ENCODE peak calls at places on chromosomes 6 and 20, in eight cellular contexts. One of them, this sample, is unnamed.

GRCh38 chr20:41316009-41316408 is 1.5 kb downstream of the ZHX3 start:
- DNase-seq in NB4: no peak
- DNase-seq in adrenal gland: no peak
- DNase-seq in stimulated activated CD4-positive, alpha-beta T cell treated with anti-CD3 and anti-CD28 coated beads, Interleukin-1b, Interleukin-23, amount 100 ng/mL, for 1 hour: no peak
- DNase-seq in ELR: peak; percentile 31
- DNase-seq in epithelial cell of esophagus: no peak
- DNase-seq in AG08396: no peak
- DNase-seq in stimulated activated CD8-positive, alpha-beta memory T cell treated with anti-CD3 and anti-CD28 coated beads, Interleukin-4, amount 100 ng/mL, for 24 hours: no peak
- DNase-seq in this sample: peak; percentile 48

GRCh38 chr6:45961125-45961524 is 54.5 kb downstream of the CLIC5 start:
- DNase-seq in NB4: no peak
- DNase-seq in adrenal gland: no peak
- DNase-seq in stimulated activated CD4-positive, alpha-beta T cell treated with anti-CD3 and anti-CD28 coated beads, Interleukin-1b, Interleukin-23, amount 100 ng/mL, for 1 hour: no peak
- DNase-seq in ELR: no peak
- DNase-seq in epithelial cell of esophagus: no peak
- DNase-seq in AG08396: no peak
- DNase-seq in stimulated activated CD8-positive, alpha-beta memory T cell treated with anti-CD3 and anti-CD28 coated beads, Interleukin-4, amount 100 ng/mL, for 24 hours: no peak
- DNase-seq in this sample: no peak

GRCh38 chr6:44652551-44652950 is 265.0 kb downstream of the CDC5L start:
- DNase-seq in NB4: no peak
- DNase-seq in adrenal gland: no peak
- DNase-seq in stimulated activated CD4-positive, alpha-beta T cell treated with anti-CD3 and anti-CD28 coated beads, Interleukin-1b, Interleukin-23, amount 100 ng/mL, for 1 hour: no peak
- DNase-seq in ELR: peak; percentile 29
- DNase-seq in epithelial cell of esophagus: no peak
- DNase-seq in AG08396: no peak
- DNase-seq in stimulated activated CD8-positive, alpha-beta memory T cell treated with anti-CD3 and anti-CD28 coated beads, Interleukin-4, amount 100 ng/mL, for 24 hours: no peak
- DNase-seq in this sample: no peak

GRCh38 chr6:37566209-37566859 is 66.6 kb upstream of the CCDC167 start:
- DNase-seq in NB4: peak; percentile 49
- DNase-seq in adrenal gland: peak; percentile 47
- DNase-seq in stimulated activated CD4-positive, alpha-beta T cell treated with anti-CD3 and anti-CD28 coated beads, Interleukin-1b, Interleukin-23, amount 100 ng/mL, for 1 hour: peak; percentile 67
- DNase-seq in ELR: peak; percentile 42
- DNase-seq in epithelial cell of esophagus: peak; percentile 29
- DNase-seq in AG08396: peak; percentile 82
- DNase-seq in stimulated activated CD8-positive, alpha-beta memory T cell treated with anti-CD3 and anti-CD28 coated beads, Interleukin-4, amount 100 ng/mL, for 24 hours: peak; percentile 61
- DNase-seq in this sample: peak; percentile 69

GRCh38 chr6:161802231-161802630 is 528.4 kb upstream of the AGPAT4 start:
- DNase-seq in NB4: no peak
- DNase-seq in adrenal gland: no peak
- DNase-seq in stimulated activated CD4-positive, alpha-beta T cell treated with anti-CD3 and anti-CD28 coated beads, Interleukin-1b, Interleukin-23, amount 100 ng/mL, for 1 hour: no peak
- DNase-seq in ELR: no peak
- DNase-seq in epithelial cell of esophagus: no peak
- DNase-seq in AG08396: no peak
- DNase-seq in stimulated activated CD8-positive, alpha-beta memory T cell treated with anti-CD3 and anti-CD28 coated beads, Interleukin-4, amount 100 ng/mL, for 24 hours: no peak
- DNase-seq in this sample: no peak

GRCh38 chr20:48965189-48965910 is 43.8 kb downstream of the ARFGEF2 start:
- DNase-seq in NB4: no peak
- DNase-seq in adrenal gland: no peak
- DNase-seq in stimulated activated CD4-positive, alpha-beta T cell treated with anti-CD3 and anti-CD28 coated beads, Interleukin-1b, Interleukin-23, amount 100 ng/mL, for 1 hour: no peak
- DNase-seq in ELR: no peak
- DNase-seq in epithelial cell of esophagus: no peak
- DNase-seq in AG08396: peak; percentile 39
- DNase-seq in stimulated activated CD8-positive, alpha-beta memory T cell treated with anti-CD3 and anti-CD28 coated beads, Interleukin-4, amount 100 ng/mL, for 24 hours: no peak
- DNase-seq in this sample: no peak

GRCh38 chr6:35087361-35088280 is 53.5 kb downstream of the TCP11 start:
- DNase-seq in NB4: no peak
- DNase-seq in adrenal gland: peak; percentile 63
- DNase-seq in stimulated activated CD4-positive, alpha-beta T cell treated with anti-CD3 and anti-CD28 coated beads, Interleukin-1b, Interleukin-23, amount 100 ng/mL, for 1 hour: no peak
- DNase-seq in ELR: no peak
- DNase-seq in epithelial cell of esophagus: no peak
- DNase-seq in AG08396: peak; percentile 3
- DNase-seq in stimulated activated CD8-positive, alpha-beta memory T cell treated with anti-CD3 and anti-CD28 coated beads, Interleukin-4, amount 100 ng/mL, for 24 hours: no peak
- DNase-seq in this sample: no peak

GRCh38 chr6:42756713-42757112 is 10.8 kb upstream of the TBCC start:
- DNase-seq in NB4: no peak
- DNase-seq in adrenal gland: no peak
- DNase-seq in stimulated activated CD4-positive, alpha-beta T cell treated with anti-CD3 and anti-CD28 coated beads, Interleukin-1b, Interleukin-23, amount 100 ng/mL, for 1 hour: no peak
- DNase-seq in ELR: no peak
- DNase-seq in epithelial cell of esophagus: no peak
- DNase-seq in AG08396: no peak
- DNase-seq in stimulated activated CD8-positive, alpha-beta memory T cell treated with anti-CD3 and anti-CD28 coated beads, Interleukin-4, amount 100 ng/mL, for 24 hours: no peak
- DNase-seq in this sample: peak; percentile 41

GRCh38 chr6:79544939-79545450 is 7.8 kb upstream of the LCA5 start:
- DNase-seq in NB4: peak; percentile 81
- DNase-seq in adrenal gland: peak; percentile 86
- DNase-seq in stimulated activated CD4-positive, alpha-beta T cell treated with anti-CD3 and anti-CD28 coated beads, Interleukin-1b, Interleukin-23, amount 100 ng/mL, for 1 hour: no peak
- DNase-seq in ELR: peak; percentile 98
- DNase-seq in epithelial cell of esophagus: peak; percentile 98
- DNase-seq in AG08396: peak; percentile 90
- DNase-seq in stimulated activated CD8-positive, alpha-beta memory T cell treated with anti-CD3 and anti-CD28 coated beads, Interleukin-4, amount 100 ng/mL, for 24 hours: no peak
- DNase-seq in this sample: peak; percentile 94

GRCh38 chr6:122285292-122285913 is 114.0 kb upstream of the HSF2 start:
- DNase-seq in NB4: no peak
- DNase-seq in adrenal gland: no peak
- DNase-seq in stimulated activated CD4-positive, alpha-beta T cell treated with anti-CD3 and anti-CD28 coated beads, Interleukin-1b, Interleukin-23, amount 100 ng/mL, for 1 hour: no peak
- DNase-seq in ELR: no peak
- DNase-seq in epithelial cell of esophagus: no peak
- DNase-seq in AG08396: no peak
- DNase-seq in stimulated activated CD8-positive, alpha-beta memory T cell treated with anti-CD3 and anti-CD28 coated beads, Interleukin-4, amount 100 ng/mL, for 24 hours: no peak
- DNase-seq in this sample: no peak

GRCh38 chr6:130075879-130076278 is 57.5 kb downstream of the L3MBTL3 start:
- DNase-seq in NB4: no peak
- DNase-seq in adrenal gland: no peak
- DNase-seq in stimulated activated CD4-positive, alpha-beta T cell treated with anti-CD3 and anti-CD28 coated beads, Interleukin-1b, Interleukin-23, amount 100 ng/mL, for 1 hour: no peak
- DNase-seq in ELR: no peak
- DNase-seq in epithelial cell of esophagus: no peak
- DNase-seq in AG08396: no peak
- DNase-seq in stimulated activated CD8-positive, alpha-beta memory T cell treated with anti-CD3 and anti-CD28 coated beads, Interleukin-4, amount 100 ng/mL, for 24 hours: no peak
- DNase-seq in this sample: no peak

GRCh38 chr6:157892363-157892878 is 69.4 kb downstream of the SNX9 start:
- DNase-seq in NB4: no peak
- DNase-seq in adrenal gland: no peak
- DNase-seq in stimulated activated CD4-positive, alpha-beta T cell treated with anti-CD3 and anti-CD28 coated beads, Interleukin-1b, Interleukin-23, amount 100 ng/mL, for 1 hour: no peak
- DNase-seq in ELR: no peak
- DNase-seq in epithelial cell of esophagus: no peak
- DNase-seq in AG08396: no peak
- DNase-seq in stimulated activated CD8-positive, alpha-beta memory T cell treated with anti-CD3 and anti-CD28 coated beads, Interleukin-4, amount 100 ng/mL, for 24 hours: no peak
- DNase-seq in this sample: no peak

GRCh38 chr6:8073758-8074157 is 9.6 kb upstream of the BLOC1S5 start:
- DNase-seq in NB4: no peak
- DNase-seq in adrenal gland: no peak
- DNase-seq in stimulated activated CD4-positive, alpha-beta T cell treated with anti-CD3 and anti-CD28 coated beads, Interleukin-1b, Interleukin-23, amount 100 ng/mL, for 1 hour: no peak
- DNase-seq in ELR: no peak
- DNase-seq in epithelial cell of esophagus: no peak
- DNase-seq in AG08396: no peak
- DNase-seq in stimulated activated CD8-positive, alpha-beta memory T cell treated with anti-CD3 and anti-CD28 coated beads, Interleukin-4, amount 100 ng/mL, for 24 hours: no peak
- DNase-seq in this sample: no peak

GRCh38 chr6:130632897-130633296 is 194.3 kb upstream of the SMLR1 start:
- DNase-seq in NB4: no peak
- DNase-seq in adrenal gland: no peak
- DNase-seq in stimulated activated CD4-positive, alpha-beta T cell treated with anti-CD3 and anti-CD28 coated beads, Interleukin-1b, Interleukin-23, amount 100 ng/mL, for 1 hour: no peak
- DNase-seq in ELR: no peak
- DNase-seq in epithelial cell of esophagus: no peak
- DNase-seq in AG08396: no peak
- DNase-seq in stimulated activated CD8-positive, alpha-beta memory T cell treated with anti-CD3 and anti-CD28 coated beads, Interleukin-4, amount 100 ng/mL, for 24 hours: no peak
- DNase-seq in this sample: no peak

GRCh38 chr20:7379621-7380220 is 560.5 kb downstream of the HAO1 start:
- DNase-seq in NB4: no peak
- DNase-seq in adrenal gland: no peak
- DNase-seq in stimulated activated CD4-positive, alpha-beta T cell treated with anti-CD3 and anti-CD28 coated beads, Interleukin-1b, Interleukin-23, amount 100 ng/mL, for 1 hour: no peak
- DNase-seq in ELR: peak; percentile 25
- DNase-seq in epithelial cell of esophagus: peak; percentile 10
- DNase-seq in AG08396: no peak
- DNase-seq in stimulated activated CD8-positive, alpha-beta memory T cell treated with anti-CD3 and anti-CD28 coated beads, Interleukin-4, amount 100 ng/mL, for 24 hours: no peak
- DNase-seq in this sample: peak; percentile 65

GRCh38 chr6:169794317-169795055 is 43.1 kb downstream of the ERMARD start:
- DNase-seq in NB4: no peak
- DNase-seq in adrenal gland: no peak
- DNase-seq in stimulated activated CD4-positive, alpha-beta T cell treated with anti-CD3 and anti-CD28 coated beads, Interleukin-1b, Interleukin-23, amount 100 ng/mL, for 1 hour: no peak
- DNase-seq in ELR: no peak
- DNase-seq in epithelial cell of esophagus: no peak
- DNase-seq in AG08396: no peak
- DNase-seq in stimulated activated CD8-positive, alpha-beta memory T cell treated with anti-CD3 and anti-CD28 coated beads, Interleukin-4, amount 100 ng/mL, for 24 hours: no peak
- DNase-seq in this sample: no peak

GRCh38 chr6:104940238-104940880 is 16.5 kb upstream of the LIN28B start:
- DNase-seq in NB4: no peak
- DNase-seq in adrenal gland: no peak
- DNase-seq in stimulated activated CD4-positive, alpha-beta T cell treated with anti-CD3 and anti-CD28 coated beads, Interleukin-1b, Interleukin-23, amount 100 ng/mL, for 1 hour: no peak
- DNase-seq in ELR: no peak
- DNase-seq in epithelial cell of esophagus: peak; percentile 16
- DNase-seq in AG08396: no peak
- DNase-seq in stimulated activated CD8-positive, alpha-beta memory T cell treated with anti-CD3 and anti-CD28 coated beads, Interleukin-4, amount 100 ng/mL, for 24 hours: no peak
- DNase-seq in this sample: no peak

GRCh38 chr6:112331306-112331705 is 15.8 kb upstream of the RFPL4B start:
- DNase-seq in NB4: no peak
- DNase-seq in adrenal gland: no peak
- DNase-seq in stimulated activated CD4-positive, alpha-beta T cell treated with anti-CD3 and anti-CD28 coated beads, Interleukin-1b, Interleukin-23, amount 100 ng/mL, for 1 hour: no peak
- DNase-seq in ELR: peak; percentile 45
- DNase-seq in epithelial cell of esophagus: peak; percentile 93
- DNase-seq in AG08396: no peak
- DNase-seq in stimulated activated CD8-positive, alpha-beta memory T cell treated with anti-CD3 and anti-CD28 coated beads, Interleukin-4, amount 100 ng/mL, for 24 hours: no peak
- DNase-seq in this sample: no peak

GRCh38 chr20:32622585-32623468 is 37.7 kb upstream of the NOL4L start:
- DNase-seq in NB4: no peak
- DNase-seq in adrenal gland: no peak
- DNase-seq in stimulated activated CD4-positive, alpha-beta T cell treated with anti-CD3 and anti-CD28 coated beads, Interleukin-1b, Interleukin-23, amount 100 ng/mL, for 1 hour: no peak
- DNase-seq in ELR: no peak
- DNase-seq in epithelial cell of esophagus: no peak
- DNase-seq in AG08396: no peak
- DNase-seq in stimulated activated CD8-positive, alpha-beta memory T cell treated with anti-CD3 and anti-CD28 coated beads, Interleukin-4, amount 100 ng/mL, for 24 hours: no peak
- DNase-seq in this sample: no peak

GRCh38 chr6:87945966-87946365 is 101.7 kb upstream of the SPACA1 start:
- DNase-seq in NB4: no peak
- DNase-seq in adrenal gland: no peak
- DNase-seq in stimulated activated CD4-positive, alpha-beta T cell treated with anti-CD3 and anti-CD28 coated beads, Interleukin-1b, Interleukin-23, amount 100 ng/mL, for 1 hour: no peak
- DNase-seq in ELR: no peak
- DNase-seq in epithelial cell of esophagus: peak; percentile 98
- DNase-seq in AG08396: no peak
- DNase-seq in stimulated activated CD8-positive, alpha-beta memory T cell treated with anti-CD3 and anti-CD28 coated beads, Interleukin-4, amount 100 ng/mL, for 24 hours: no peak
- DNase-seq in this sample: no peak

GRCh38 chr6:132198896-132199295 is 202.4 kb downstream of the MOXD1 start:
- DNase-seq in NB4: no peak
- DNase-seq in adrenal gland: no peak
- DNase-seq in stimulated activated CD4-positive, alpha-beta T cell treated with anti-CD3 and anti-CD28 coated beads, Interleukin-1b, Interleukin-23, amount 100 ng/mL, for 1 hour: no peak
- DNase-seq in ELR: peak; percentile 53
- DNase-seq in epithelial cell of esophagus: no peak
- DNase-seq in AG08396: no peak
- DNase-seq in stimulated activated CD8-positive, alpha-beta memory T cell treated with anti-CD3 and anti-CD28 coated beads, Interleukin-4, amount 100 ng/mL, for 24 hours: no peak
- DNase-seq in this sample: no peak

GRCh38 chr6:161396539-161396938 is 122.7 kb upstream of the AGPAT4 start:
- DNase-seq in NB4: no peak
- DNase-seq in adrenal gland: no peak
- DNase-seq in stimulated activated CD4-positive, alpha-beta T cell treated with anti-CD3 and anti-CD28 coated beads, Interleukin-1b, Interleukin-23, amount 100 ng/mL, for 1 hour: no peak
- DNase-seq in ELR: no peak
- DNase-seq in epithelial cell of esophagus: peak; percentile 22
- DNase-seq in AG08396: no peak
- DNase-seq in stimulated activated CD8-positive, alpha-beta memory T cell treated with anti-CD3 and anti-CD28 coated beads, Interleukin-4, amount 100 ng/mL, for 24 hours: no peak
- DNase-seq in this sample: peak; percentile 62

GRCh38 chr6:2216794-2217383 is 28.5 kb downstream of the GMDS start:
- DNase-seq in NB4: no peak
- DNase-seq in adrenal gland: no peak
- DNase-seq in stimulated activated CD4-positive, alpha-beta T cell treated with anti-CD3 and anti-CD28 coated beads, Interleukin-1b, Interleukin-23, amount 100 ng/mL, for 1 hour: no peak
- DNase-seq in ELR: no peak
- DNase-seq in epithelial cell of esophagus: no peak
- DNase-seq in AG08396: no peak
- DNase-seq in stimulated activated CD8-positive, alpha-beta memory T cell treated with anti-CD3 and anti-CD28 coated beads, Interleukin-4, amount 100 ng/mL, for 24 hours: no peak
- DNase-seq in this sample: no peak

GRCh38 chr6:28767691-28768090 is 156.1 kb downstream of the TRIM27 start:
- DNase-seq in NB4: no peak
- DNase-seq in adrenal gland: no peak
- DNase-seq in stimulated activated CD4-positive, alpha-beta T cell treated with anti-CD3 and anti-CD28 coated beads, Interleukin-1b, Interleukin-23, amount 100 ng/mL, for 1 hour: no peak
- DNase-seq in ELR: no peak
- DNase-seq in epithelial cell of esophagus: no peak
- DNase-seq in AG08396: no peak
- DNase-seq in stimulated activated CD8-positive, alpha-beta memory T cell treated with anti-CD3 and anti-CD28 coated beads, Interleukin-4, amount 100 ng/mL, for 24 hours: no peak
- DNase-seq in this sample: no peak

GRCh38 chr20:50670126-50670862 is 21.0 kb downstream of the RIPOR3 start:
- DNase-seq in NB4: no peak
- DNase-seq in adrenal gland: no peak
- DNase-seq in stimulated activated CD4-positive, alpha-beta T cell treated with anti-CD3 and anti-CD28 coated beads, Interleukin-1b, Interleukin-23, amount 100 ng/mL, for 1 hour: no peak
- DNase-seq in ELR: peak; percentile 59
- DNase-seq in epithelial cell of esophagus: peak; percentile 97
- DNase-seq in AG08396: no peak
- DNase-seq in stimulated activated CD8-positive, alpha-beta memory T cell treated with anti-CD3 and anti-CD28 coated beads, Interleukin-4, amount 100 ng/mL, for 24 hours: no peak
- DNase-seq in this sample: no peak

GRCh38 chr6:87789198-87789899 is 87.3 kb upstream of the AKIRIN2 start:
- DNase-seq in NB4: peak; percentile 75
- DNase-seq in adrenal gland: peak; percentile 69
- DNase-seq in stimulated activated CD4-positive, alpha-beta T cell treated with anti-CD3 and anti-CD28 coated beads, Interleukin-1b, Interleukin-23, amount 100 ng/mL, for 1 hour: no peak
- DNase-seq in ELR: peak; percentile 65
- DNase-seq in epithelial cell of esophagus: peak; percentile 94
- DNase-seq in AG08396: peak; percentile 33
- DNase-seq in stimulated activated CD8-positive, alpha-beta memory T cell treated with anti-CD3 and anti-CD28 coated beads, Interleukin-4, amount 100 ng/mL, for 24 hours: no peak
- DNase-seq in this sample: no peak

GRCh38 chr6:75368864-75369402 is 84.3 kb upstream of the TMEM30A start:
- DNase-seq in NB4: no peak
- DNase-seq in adrenal gland: peak; percentile 16
- DNase-seq in stimulated activated CD4-positive, alpha-beta T cell treated with anti-CD3 and anti-CD28 coated beads, Interleukin-1b, Interleukin-23, amount 100 ng/mL, for 1 hour: no peak
- DNase-seq in ELR: no peak
- DNase-seq in epithelial cell of esophagus: no peak
- DNase-seq in AG08396: no peak
- DNase-seq in stimulated activated CD8-positive, alpha-beta memory T cell treated with anti-CD3 and anti-CD28 coated beads, Interleukin-4, amount 100 ng/mL, for 24 hours: no peak
- DNase-seq in this sample: no peak

GRCh38 chr6:33248643-33248931 is 23.1 kb downstream of the VPS52 start:
- DNase-seq in NB4: peak; percentile 72
- DNase-seq in adrenal gland: no peak
- DNase-seq in stimulated activated CD4-positive, alpha-beta T cell treated with anti-CD3 and anti-CD28 coated beads, Interleukin-1b, Interleukin-23, amount 100 ng/mL, for 1 hour: no peak
- DNase-seq in ELR: peak; percentile 69
- DNase-seq in epithelial cell of esophagus: peak; percentile 56
- DNase-seq in AG08396: no peak
- DNase-seq in stimulated activated CD8-positive, alpha-beta memory T cell treated with anti-CD3 and anti-CD28 coated beads, Interleukin-4, amount 100 ng/mL, for 24 hours: no peak
- DNase-seq in this sample: no peak

GRCh38 chr6:39932386-39932785 is 1.9 kb downstream of the MOCS1 start:
- DNase-seq in NB4: no peak
- DNase-seq in adrenal gland: no peak
- DNase-seq in stimulated activated CD4-positive, alpha-beta T cell treated with anti-CD3 and anti-CD28 coated beads, Interleukin-1b, Interleukin-23, amount 100 ng/mL, for 1 hour: no peak
- DNase-seq in ELR: no peak
- DNase-seq in epithelial cell of esophagus: no peak
- DNase-seq in AG08396: no peak
- DNase-seq in stimulated activated CD8-positive, alpha-beta memory T cell treated with anti-CD3 and anti-CD28 coated beads, Interleukin-4, amount 100 ng/mL, for 24 hours: no peak
- DNase-seq in this sample: no peak

GRCh38 chr6:6058054-6058444 is 51.3 kb upstream of the NRN1 start:
- DNase-seq in NB4: no peak
- DNase-seq in adrenal gland: no peak
- DNase-seq in stimulated activated CD4-positive, alpha-beta T cell treated with anti-CD3 and anti-CD28 coated beads, Interleukin-1b, Interleukin-23, amount 100 ng/mL, for 1 hour: no peak
- DNase-seq in ELR: no peak
- DNase-seq in epithelial cell of esophagus: no peak
- DNase-seq in AG08396: no peak
- DNase-seq in stimulated activated CD8-positive, alpha-beta memory T cell treated with anti-CD3 and anti-CD28 coated beads, Interleukin-4, amount 100 ng/mL, for 24 hours: no peak
- DNase-seq in this sample: no peak

GRCh38 chr6:14984454-14984853 is 261.4 kb upstream of the JARID2 start:
- DNase-seq in NB4: no peak
- DNase-seq in adrenal gland: peak; percentile 60
- DNase-seq in stimulated activated CD4-positive, alpha-beta T cell treated with anti-CD3 and anti-CD28 coated beads, Interleukin-1b, Interleukin-23, amount 100 ng/mL, for 1 hour: no peak
- DNase-seq in ELR: no peak
- DNase-seq in epithelial cell of esophagus: peak; percentile 47
- DNase-seq in AG08396: peak; percentile 31
- DNase-seq in stimulated activated CD8-positive, alpha-beta memory T cell treated with anti-CD3 and anti-CD28 coated beads, Interleukin-4, amount 100 ng/mL, for 24 hours: no peak
- DNase-seq in this sample: peak; percentile 46

This sample was measured in cerebellar cortex.